ENCODE peak calls at places on chromosomes 6 and 20, in ten cellular contexts. R is GM23248; D is psoas muscle; W is lower lobe of right lung; E is MM.1S; P is left ventricle myocardium inferior; C is mammary epithelial cell; Y is CD8-positive, alpha-beta memory T cell; B is neuronal stem cell; I is NT2/D1. F is an unnamed sample.

GRCh38 chr20:4153661-4154238 is 138.4 kb upstream of the RNF24 start:
- DNase-seq in C (no peak), Y (no peak), D (no peak), B (no peak), E (no peak), P (no peak), W (peak; percentile 19), I (no peak), R (no peak), F (no peak)

GRCh38 chr20:20009784-20010253 is 7.3 kb upstream of the NAA20 start:
- DNase-seq in Y (no peak), W (no peak), C (no peak), B (no peak), R (peak; percentile 26), I (no peak), D (no peak), P (no peak), E (no peak), F (no peak)

GRCh38 chr20:41191562-41192500 is 54.5 kb downstream of the PLCG1 start:
- DNase-seq in Y (no peak), D (no peak), I (no peak), W (no peak), C (no peak), E (no peak), P (no peak), R (no peak), B (no peak), F (no peak)

GRCh38 chr20:61821698-61822097 is 244.0 kb downstream of the TAF4 start:
- DNase-seq in B (no peak), Y (no peak), R (no peak), D (no peak), C (no peak), W (peak; percentile 4), I (no peak), P (no peak), E (no peak), F (no peak)

GRCh38 chr6:39466664-39467063 is 144.2 kb upstream of the KCNK16 start:
- DNase-seq in D (no peak), E (no peak), C (no peak), B (no peak), Y (no peak), R (no peak), W (no peak), I (no peak), P (no peak), F (no peak)

GRCh38 chr20:10861086-10861485 is 187.3 kb upstream of the JAG1 start:
- DNase-seq in B (no peak), D (no peak), I (no peak), W (no peak), P (no peak), E (no peak), C (peak; percentile 82), R (peak; percentile 40), Y (no peak), F (no peak)

GRCh38 chr6:1390805-1391511 is 1.6 kb downstream of the FOXF2 start:
- DNase-seq in R (peak; percentile 63), Y (no peak), W (no peak), E (no peak), P (no peak), B (peak; percentile 27), C (no peak), I (no peak), D (no peak), F (no peak)

GRCh38 chr6:56668158-56668557 is 25.5 kb upstream of the DST start:
- DNase-seq in D (no peak), Y (no peak), E (no peak), W (no peak), C (peak; percentile 73), B (no peak), P (no peak), R (no peak), I (no peak), F (no peak)

GRCh38 chr20:59032713-59033059 is 551 bp upstream of the ATP5F1E start:
- DNase-seq in W (no peak), P (no peak), C (no peak), B (no peak), E (no peak), I (no peak), Y (no peak), R (peak; percentile 76), D (no peak), F (no peak)

GRCh38 chr6:29967379-29968010 is 25.2 kb downstream of the HLA-A start:
- DNase-seq in W (no peak), I (no peak), D (no peak), E (peak; percentile 36), R (peak; percentile 37), C (peak; percentile 60), B (no peak), Y (no peak), P (no peak), F (no peak)

GRCh38 chr6:110476046-110476849 is at the start of gene SLC22A16:
- DNase-seq in I (no peak), Y (no peak), C (no peak), B (no peak), P (no peak), R (peak; percentile 51), E (no peak), D (no peak), W (peak; percentile 62), F (no peak)

GRCh38 chr20:57678340-57678739 is 31.5 kb downstream of the PMEPA1 start:
- DNase-seq in W (no peak), R (no peak), C (no peak), E (peak; percentile 87), P (no peak), B (no peak), I (no peak), D (no peak), Y (no peak), F (no peak)

GRCh38 chr6:106476326-106477105 is 116.0 kb downstream of the CRYBG1 start:
- DNase-seq in C (peak; percentile 82), D (no peak), P (no peak), Y (no peak), W (no peak), B (no peak), I (no peak), R (peak; percentile 77), E (no peak), F (no peak)

GRCh38 chr6:170100046-170100445 is 190.8 kb downstream of the DLL1 start:
- DNase-seq in C (no peak), I (no peak), E (no peak), Y (no peak), P (no peak), B (no peak), D (no peak), R (no peak), W (no peak), F (no peak)

DNA sequence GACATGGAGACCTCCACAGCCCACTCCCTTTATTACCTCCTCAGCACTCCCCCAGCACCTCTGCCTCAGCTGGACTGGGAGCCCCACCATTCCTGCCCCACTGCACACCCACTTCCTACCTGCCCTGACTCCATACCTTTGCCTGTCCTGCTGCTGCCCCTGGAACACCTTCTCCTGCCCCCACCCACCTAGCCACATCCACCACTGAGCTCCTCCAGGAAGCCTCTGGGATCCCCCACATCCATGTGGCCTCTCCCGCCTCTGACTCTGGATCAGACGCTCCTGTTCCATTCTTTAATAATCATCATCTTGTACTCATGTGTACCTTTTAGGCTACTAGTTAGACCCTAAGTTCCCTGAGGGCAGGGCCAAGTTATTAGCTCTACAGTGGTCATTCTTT is 2.2 kb upstream of the SDCBP2 start:
- DNase-seq in D (no peak), C (no peak), E (no peak), I (no peak), P (no peak), R (no peak), B (no peak), W (no peak), Y (no peak), F (no peak)
- H3K4me1 ChIP-seq in D (peaks cover 51% of the 10 kb centered on the region), C (peaks cover 52% of the 10 kb centered on the region), E (peaks cover 6% of the 10 kb centered on the region), I (no peaks in the 10 kb centered on the region), P (peaks cover 78% of the 10 kb centered on the region), R (peaks cover 41% of the 10 kb centered on the region), B (peaks cover 13% of the 10 kb centered on the region), W (peaks cover 78% of the 10 kb centered on the region), Y (peaks cover 28% of the 10 kb centered on the region), F (peaks cover 31% of the 10 kb centered on the region)

GRCh38 chr6:43669050-43669921 is 18.3 kb downstream of the MRPS18A start:
- DNase-seq in R (peak; percentile 94), E (no peak), I (no peak), B (no peak), P (peak; percentile 81), Y (no peak), D (peak; percentile 82), W (no peak), C (peak; percentile 47), F (no peak)
- H3K4me1 ChIP-seq in R (peaks cover 30% of the 10 kb centered on the region), E (peaks cover 49% of the 10 kb centered on the region), I (peaks cover 18% of the 10 kb centered on the region), B (peaks cover 9% of the 10 kb centered on the region), P (peaks cover 72% of the 10 kb centered on the region), Y (peaks cover 14% of the 10 kb centered on the region), D (peaks cover 69% of the 10 kb centered on the region), W (peaks cover 53% of the 10 kb centered on the region), C (peaks cover 47% of the 10 kb centered on the region), F (peaks cover 26% of the 10 kb centered on the region)

GRCh38 chr6:3746696-3747095 is 4.8 kb downstream of the PXDC1 start:
- DNase-seq in I (no peak), Y (no peak), D (no peak), W (no peak), R (no peak), P (no peak), E (no peak), C (no peak), B (no peak), F (no peak)
- H3K4me1 ChIP-seq in I (peaks cover 4% of the 10 kb centered on the region), Y (peaks cover 11% of the 10 kb centered on the region), D (peaks cover 80% of the 10 kb centered on the region), W (peaks cover 74% of the 10 kb centered on the region), R (peaks cover 63% of the 10 kb centered on the region), P (peaks cover 98% of the 10 kb centered on the region), E (peaks cover 5% of the 10 kb centered on the region), C (peaks cover 43% of the 10 kb centered on the region), B (peaks cover 35% of the 10 kb centered on the region), F (peaks cover 19% of the 10 kb centered on the region)

DNA sequence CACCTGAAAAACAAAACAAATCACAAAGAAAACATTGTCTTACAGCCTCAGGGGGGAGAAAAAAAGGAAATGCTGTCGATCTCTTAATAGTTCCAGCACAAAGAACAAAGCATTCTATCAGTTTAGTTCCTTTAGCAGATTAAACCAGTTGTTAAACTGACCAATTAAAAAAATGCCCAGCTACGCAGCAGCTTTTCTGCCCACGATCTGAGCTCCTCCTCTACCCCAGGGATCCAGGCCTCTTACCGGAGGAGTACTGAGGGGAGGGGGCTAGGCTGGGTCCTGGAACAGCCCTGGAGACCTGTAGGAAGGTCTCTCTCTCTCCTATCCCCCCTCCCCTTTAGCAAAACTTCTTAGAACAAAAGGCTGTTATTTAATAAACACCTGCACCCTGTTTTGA is 13.4 kb downstream of the PTK7 start:
- DNase-seq in C (no peak), E (no peak), Y (no peak), P (no peak), W (no peak), I (no peak), R (no peak), D (no peak), B (no peak), F (no peak)
- H3K4me1 ChIP-seq in C (peaks cover 63% of the 10 kb centered on the region), E (no peaks in the 10 kb centered on the region), Y (no peaks in the 10 kb centered on the region), P (no peaks in the 10 kb centered on the region), W (peaks cover 55% of the 10 kb centered on the region), I (no peaks in the 10 kb centered on the region), R (peaks cover 34% of the 10 kb centered on the region), D (peaks cover 4% of the 10 kb centered on the region), B (peaks cover 36% of the 10 kb centered on the region), F (peaks cover 15% of the 10 kb centered on the region)

DNA sequence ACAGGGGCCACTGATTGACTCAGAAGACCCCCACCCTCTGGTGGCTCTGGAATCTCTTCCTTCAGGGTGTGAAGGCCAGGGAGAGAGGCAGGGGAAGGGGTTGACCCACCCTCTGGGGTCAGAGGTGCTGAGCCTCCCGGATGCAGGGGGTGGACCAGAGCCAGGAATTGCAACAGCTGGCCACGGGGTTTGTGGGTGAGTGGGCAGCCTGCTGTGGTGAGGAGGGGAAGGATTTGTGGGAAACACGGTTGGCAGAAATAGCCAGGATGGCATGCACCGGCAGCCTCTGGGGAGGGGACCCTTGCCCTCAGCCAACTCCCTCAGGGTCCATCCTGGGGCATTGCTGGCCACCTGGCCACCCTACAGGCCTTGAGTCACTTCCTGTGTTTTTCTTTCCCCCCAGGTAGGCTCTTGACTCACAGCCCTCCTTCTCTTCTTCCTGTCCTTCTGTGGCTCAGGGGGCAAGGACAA is 92.8 kb downstream of the MRPL14 start:
- DNase-seq in C (peak; percentile 85), E (no peak), I (no peak), W (peak; percentile 42), D (no peak), P (no peak), B (no peak), Y (no peak), R (no peak), F (no peak)
- H3K4me1 ChIP-seq in C (peaks cover 51% of the 10 kb centered on the region), E (no peaks in the 10 kb centered on the region), I (peaks cover 5% of the 10 kb centered on the region), W (peaks cover 12% of the 10 kb centered on the region), D (no peaks in the 10 kb centered on the region), P (no peaks in the 10 kb centered on the region), B (no peaks in the 10 kb centered on the region), Y (no peaks in the 10 kb centered on the region), R (peaks cover 29% of the 10 kb centered on the region), F (no peaks in the 10 kb centered on the region)

F was measured in CD4-positive, alpha-beta memory T cell.